ENCODE peak calls at places on chromosomes 7 and 10, in four cellular contexts. U is GM12878, H is K562, E is SK-N-SH. Y is an unnamed sample.

GRCh38 chr10:80632742-80633141 is 95.0 kb downstream of the SH2D4B start:
- DNase-seq in U (no peak), H (no peak), E (no peak), Y (no peak)

GRCh38 chr10:12531305-12531738 is 182.0 kb downstream of the CAMK1D start:
- DNase-seq in U (no peak), H (no peak), E (no peak), Y (peak)

GRCh38 chr10:132066186-132066585 is 440 bp downstream of the JAKMIP3 start:
- DNase-seq in U (no peak), H (no peak), E (no peak), Y (no peak)

GRCh38 chr7:127317447-127317961 is 64.8 kb upstream of the GRM8 start:
- DNase-seq in U (no peak), H (no peak), E (no peak), Y (peak)

GRCh38 chr10:79252450-79252849 is 94.8 kb upstream of the PPIF start:
- DNase-seq in U (no peak), H (no peak), E (no peak), Y (no peak)

GRCh38 chr7:130481898-130482297 is 10.0 kb upstream of the MEST start:
- DNase-seq in U (no peak), H (no peak), E (no peak), Y (peak)

GRCh38 chr7:26667514-26668133 is 196.8 kb downstream of the SKAP2 start:
- DNase-seq in U (peak), H (peak), E (peak), Y (peak)

GRCh38 chr10:43138757-43139241 is 554 bp downstream of the CSGALNACT2 start:
- DNase-seq in U (no peak), H (peak), E (peak), Y (peak)

GRCh38 chr7:112001089-112001826 is 204.9 kb downstream of the DOCK4 start:
- DNase-seq in U (no peak), H (no peak), E (no peak), Y (peak)

GRCh38 chr7:20647908-20648776 is 32.7 kb downstream of the ABCB5 start:
- DNase-seq in U (no peak), H (peak), E (peak), Y (no peak)

GRCh38 chr7:5526190-5527037 is 102.8 kb upstream of the TNRC18 start:
- DNase-seq in U (no peak), H (peak), E (peak), Y (peak)

GRCh38 chr7:110522061-110522750 is 568.7 kb upstream of the LRRN3 start:
- DNase-seq in U (no peak), H (no peak), E (peak), Y (peak)
- TF ChIP-seq RAD21 in U (no peak), H (no peak), E (peak), Y (no peak)

GRCh38 chr10:22309180-22310000 is 6.8 kb upstream of the COMMD3 start:
- DNase-seq in U (no peak), H (no peak), E (no peak), Y (no peak)

GRCh38 chr10:22310928-22311327 is 5.3 kb upstream of the COMMD3 start:
- DNase-seq in U (no peak), H (no peak), E (no peak), Y (no peak)

GRCh38 chr10:22308390-22308789 is 7.8 kb upstream of the COMMD3 start:
- DNase-seq in U (peak), H (peak), E (no peak), Y (peak)
- TF ChIP-seq RAD21 in U (no peak), H (no peak), E (no peak), Y (no peak)

DNA sequence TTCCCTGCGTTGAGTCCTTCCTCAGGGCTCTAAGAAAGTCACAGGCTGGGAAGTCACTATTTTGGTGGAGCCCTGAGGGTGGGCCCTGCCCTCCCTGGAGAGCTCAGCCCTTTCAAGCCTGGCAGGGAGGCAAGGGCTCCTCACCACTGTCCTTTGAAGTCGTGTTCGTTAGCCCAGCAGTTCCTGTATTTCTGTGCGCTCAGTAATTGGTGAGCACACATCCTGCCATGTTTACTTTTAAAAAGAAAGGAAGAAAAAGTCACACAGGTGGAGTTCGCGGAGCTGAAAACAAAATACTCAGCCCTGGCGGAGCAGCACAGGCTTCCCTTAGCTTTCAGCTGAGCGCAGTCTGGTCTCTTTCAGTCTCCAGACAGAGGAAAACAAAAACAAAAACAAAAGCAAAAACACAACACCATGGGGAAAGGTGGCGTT is 37.1 kb downstream of the PRKCQ start:
- DNase-seq in U (no peak), H (no peak), E (no peak), Y (no peak)
- TF ChIP-seq RAD21 in U (no peak), H (no peak), E (no peak), Y (no peak)

DNA sequence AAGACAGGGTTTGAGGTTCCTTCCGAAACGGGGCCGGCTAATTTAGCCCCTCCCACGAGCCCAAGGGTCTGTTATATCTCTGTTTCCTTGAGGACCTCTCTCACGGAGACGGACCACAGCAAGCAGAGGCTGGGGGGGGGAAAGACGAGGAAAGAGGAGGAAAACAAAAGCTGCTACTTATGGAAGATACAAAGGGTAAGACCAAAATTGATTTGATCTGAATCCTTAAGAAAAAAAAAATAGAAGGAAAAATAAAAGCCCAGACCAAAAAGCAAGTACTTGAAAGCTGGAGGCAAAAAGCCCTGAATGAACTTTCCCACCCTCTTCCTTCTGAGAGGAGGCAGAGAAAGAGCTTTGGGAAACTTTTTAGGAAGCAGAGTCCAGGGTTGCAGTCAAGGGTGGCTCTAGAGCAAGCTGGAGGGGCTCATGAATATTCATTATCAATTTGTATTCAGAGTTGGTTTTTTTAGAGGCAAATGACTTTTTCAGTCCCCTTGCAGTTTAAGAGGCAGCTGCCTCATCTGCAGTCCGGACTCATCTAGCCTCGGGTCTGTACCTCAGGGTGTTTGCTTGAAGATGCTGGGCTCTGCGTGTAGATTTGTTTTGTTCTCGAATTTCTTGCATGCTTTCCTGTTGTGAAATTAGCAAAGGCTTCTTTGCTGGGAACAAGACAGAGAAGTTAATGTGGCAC is at the start of gene ENTPD1:
- DNase-seq in U (peak), H (no peak), E (no peak), Y (peak)
- TF ChIP-seq RAD21 in U (no peak), H (no peak), E (no peak), Y (no peak)

GRCh38 chr7:134364619-134365037 is 47.9 kb upstream of the SLC35B4 start:
- DNase-seq in U (no peak), H (no peak), E (no peak), Y (peak)
- TF ChIP-seq RAD21 in U (no peak), H (no peak), E (no peak), Y (no peak)

Y was measured in IMR-90.